ENCODE peak calls at places on chromosomes 11 and 22, in six cellular contexts. One of them, this sample, is unnamed.

GRCh38 chr11:125263268-125263790 is 98.8 kb downstream of the PKNOX2 start:
- DNase-seq in nephron progenitor cell: peak; percentile 82
- DNase-seq in endothelial cell of umbilical vein: peak; percentile 53
- DNase-seq in OCI-M1: no peak
- DNase-seq in T1000: peak; percentile 70
- DNase-seq in activated naive CD4-positive, alpha-beta T cell treated with Interleukin-2 at 50 U/mL for 16 hours: no peak
- DNase-seq in this sample: no peak

GRCh38 chr22:29022101-29022817 is 39.4 kb downstream of the C22orf31 start:
- DNase-seq in endothelial cell of umbilical vein: no peak
- DNase-seq in nephron progenitor cell: no peak
- DNase-seq in activated naive CD4-positive, alpha-beta T cell treated with Interleukin-2 at 50 U/mL for 16 hours: no peak
- DNase-seq in OCI-M1: no peak
- DNase-seq in T1000: no peak
- DNase-seq in this sample: no peak

GRCh38 chr11:1301220-1302000 is 8.0 kb downstream of the TOLLIP start:
- DNase-seq in endothelial cell of umbilical vein: no peak
- DNase-seq in T1000: no peak
- DNase-seq in activated naive CD4-positive, alpha-beta T cell treated with Interleukin-2 at 50 U/mL for 16 hours: no peak
- DNase-seq in nephron progenitor cell: no peak
- DNase-seq in OCI-M1: no peak
- DNase-seq in this sample: no peak

GRCh38 chr22:28349114-28349513 is 330.5 kb downstream of the TTC28 start:
- DNase-seq in OCI-M1: no peak
- DNase-seq in nephron progenitor cell: no peak
- DNase-seq in activated naive CD4-positive, alpha-beta T cell treated with Interleukin-2 at 50 U/mL for 16 hours: no peak
- DNase-seq in endothelial cell of umbilical vein: no peak
- DNase-seq in T1000: no peak
- DNase-seq in this sample: no peak

GRCh38 chr11:11620966-11621880 is 582 bp downstream of the GALNT18 start:
- DNase-seq in activated naive CD4-positive, alpha-beta T cell treated with Interleukin-2 at 50 U/mL for 16 hours: peak; percentile 5
- DNase-seq in OCI-M1: no peak
- DNase-seq in nephron progenitor cell: peak; percentile 36
- DNase-seq in T1000: no peak
- DNase-seq in endothelial cell of umbilical vein: peak; percentile 5
- DNase-seq in this sample: peak; percentile 75

GRCh38 chr11:111797145-111797581 is 31.0 kb upstream of the PPP2R1B start:
- DNase-seq in nephron progenitor cell: no peak
- DNase-seq in OCI-M1: peak; percentile 88
- DNase-seq in endothelial cell of umbilical vein: peak; percentile 53
- DNase-seq in activated naive CD4-positive, alpha-beta T cell treated with Interleukin-2 at 50 U/mL for 16 hours: no peak
- DNase-seq in T1000: no peak
- DNase-seq in this sample: peak; percentile 29

GRCh38 chr11:5605849-5606248 is 9.4 kb downstream of the TRIM6 start:
- DNase-seq in T1000: no peak
- DNase-seq in nephron progenitor cell: no peak
- DNase-seq in OCI-M1: no peak
- DNase-seq in activated naive CD4-positive, alpha-beta T cell treated with Interleukin-2 at 50 U/mL for 16 hours: no peak
- DNase-seq in endothelial cell of umbilical vein: no peak
- DNase-seq in this sample: no peak

GRCh38 chr11:124887667-124888013 is 10.0 kb downstream of the ROBO4 start:
- DNase-seq in T1000: no peak
- DNase-seq in endothelial cell of umbilical vein: no peak
- DNase-seq in activated naive CD4-positive, alpha-beta T cell treated with Interleukin-2 at 50 U/mL for 16 hours: no peak
- DNase-seq in nephron progenitor cell: no peak
- DNase-seq in OCI-M1: no peak
- DNase-seq in this sample: no peak

GRCh38 chr11:65066805-65067291 is 8.5 kb upstream of the NAALADL1 start:
- DNase-seq in activated naive CD4-positive, alpha-beta T cell treated with Interleukin-2 at 50 U/mL for 16 hours: no peak
- DNase-seq in nephron progenitor cell: no peak
- DNase-seq in T1000: no peak
- DNase-seq in endothelial cell of umbilical vein: no peak
- DNase-seq in OCI-M1: no peak
- DNase-seq in this sample: no peak

GRCh38 chr11:62918531-62918930 is 2.6 kb downstream of the CHRM1 start:
- DNase-seq in activated naive CD4-positive, alpha-beta T cell treated with Interleukin-2 at 50 U/mL for 16 hours: no peak
- DNase-seq in nephron progenitor cell: no peak
- DNase-seq in endothelial cell of umbilical vein: no peak
- DNase-seq in T1000: no peak
- DNase-seq in OCI-M1: no peak
- DNase-seq in this sample: no peak

GRCh38 chr11:61514050-61514917 is 5.7 kb downstream of the LRRC10B start:
- DNase-seq in T1000: no peak
- DNase-seq in endothelial cell of umbilical vein: no peak
- DNase-seq in nephron progenitor cell: no peak
- DNase-seq in activated naive CD4-positive, alpha-beta T cell treated with Interleukin-2 at 50 U/mL for 16 hours: no peak
- DNase-seq in OCI-M1: no peak
- DNase-seq in this sample: no peak

GRCh38 chr22:19019029-19019678 is 83.1 kb upstream of the PRODH start:
- DNase-seq in endothelial cell of umbilical vein: no peak
- DNase-seq in T1000: no peak
- DNase-seq in OCI-M1: no peak
- DNase-seq in nephron progenitor cell: no peak
- DNase-seq in activated naive CD4-positive, alpha-beta T cell treated with Interleukin-2 at 50 U/mL for 16 hours: no peak
- DNase-seq in this sample: no peak

GRCh38 chr11:73553266-73553665 is 44.6 kb downstream of the FAM168A start:
- DNase-seq in endothelial cell of umbilical vein: no peak
- DNase-seq in nephron progenitor cell: no peak
- DNase-seq in activated naive CD4-positive, alpha-beta T cell treated with Interleukin-2 at 50 U/mL for 16 hours: no peak
- DNase-seq in T1000: no peak
- DNase-seq in OCI-M1: no peak
- DNase-seq in this sample: no peak

GRCh38 chr11:58654079-58654907 is 31.8 kb downstream of the CNTF start:
- DNase-seq in endothelial cell of umbilical vein: peak; percentile 75
- DNase-seq in OCI-M1: peak; percentile 84
- DNase-seq in T1000: peak; percentile 48
- DNase-seq in activated naive CD4-positive, alpha-beta T cell treated with Interleukin-2 at 50 U/mL for 16 hours: peak; percentile 78
- DNase-seq in nephron progenitor cell: peak; percentile 82
- DNase-seq in this sample: peak; percentile 51

GRCh38 chr11:11461473-11461872 is 108.4 kb upstream of the CSNK2A3 start:
- DNase-seq in activated naive CD4-positive, alpha-beta T cell treated with Interleukin-2 at 50 U/mL for 16 hours: no peak
- DNase-seq in T1000: no peak
- DNase-seq in endothelial cell of umbilical vein: no peak
- DNase-seq in nephron progenitor cell: no peak
- DNase-seq in OCI-M1: no peak
- DNase-seq in this sample: no peak

GRCh38 chr11:61052182-61052972 is 49.9 kb upstream of the CD5 start:
- DNase-seq in nephron progenitor cell: no peak
- DNase-seq in OCI-M1: no peak
- DNase-seq in activated naive CD4-positive, alpha-beta T cell treated with Interleukin-2 at 50 U/mL for 16 hours: no peak
- DNase-seq in endothelial cell of umbilical vein: no peak
- DNase-seq in T1000: no peak
- DNase-seq in this sample: no peak

This sample was measured in GM06990.